ENCODE peak calls at places on chromosomes 1 and 21, in seven cellular contexts. H is BE2C, G is psoas muscle, J is body of pancreas, S is DMS153, D is T-cell, M is fibroblast of lung. C is an unnamed sample.

GRCh38 chr21:42117229-42118048 is 46.3 kb downstream of the UMODL1 start:
- DNase-seq in D (peak; percentile 65), G (peak; percentile 67), J (peak; percentile 74), S (peak; percentile 58), M (peak; percentile 79), H (peak; percentile 73), C (peak; percentile 66)

GRCh38 chr1:22521692-22522091 is 41.6 kb upstream of the EPHA8 start:
- DNase-seq in J (no peak), H (no peak), M (no peak), G (no peak), S (no peak), D (no peak), C (no peak)

GRCh38 chr21:41612674-41613250 is 104.8 kb upstream of the TMPRSS2 start:
- DNase-seq in J (peak; percentile 71), D (no peak), S (no peak), G (peak; percentile 83), H (peak; percentile 52), M (peak; percentile 96), C (no peak)

GRCh38 chr1:247812637-247813036 is 11.3 kb downstream of the OR14A16 start:
- DNase-seq in M (no peak), G (no peak), J (no peak), D (no peak), H (no peak), S (no peak), C (no peak)

GRCh38 chr1:86779308-86780191 is 75.2 kb downstream of the SH3GLB1 start:
- DNase-seq in J (no peak), M (peak; percentile 88), S (no peak), D (no peak), H (no peak), G (no peak), C (no peak)

GRCh38 chr1:161721738-161722343 is 497 bp downstream of the FCRLB start:
- DNase-seq in M (peak; percentile 52), D (no peak), J (no peak), H (no peak), G (no peak), S (no peak), C (no peak)

GRCh38 chr1:86704456-86704971 is at the start of gene SH3GLB1:
- DNase-seq in D (peak; percentile 87), G (peak; percentile 91), H (peak; percentile 85), J (peak; percentile 88), M (peak; percentile 84), S (peak; percentile 93), C (no peak)

GRCh38 chr1:226603030-226603960 is 54.7 kb downstream of the STUM start:
- DNase-seq in S (peak; percentile 63), G (peak; percentile 61), D (no peak), M (peak; percentile 72), J (peak; percentile 69), H (no peak), C (no peak)

GRCh38 chr21:27771938-27772505 is 805.1 kb upstream of the ADAMTS5 start:
- DNase-seq in J (no peak), M (no peak), H (no peak), G (no peak), D (no peak), S (no peak), C (no peak)

GRCh38 chr1:227449051-227449450 is 114.3 kb upstream of the ZNF678 start:
- DNase-seq in S (peak; percentile 20), J (peak; percentile 56), D (no peak), M (peak; percentile 27), G (no peak), H (peak; percentile 56), C (no peak)

GRCh38 chr1:239308701-239309333 is 77.6 kb upstream of the CHRM3 start:
- DNase-seq in G (no peak), S (no peak), H (peak; percentile 52), D (no peak), J (peak; percentile 71), M (no peak), C (no peak)

GRCh38 chr1:228007054-228007800 is 429 bp downstream of the WNT3A start:
- DNase-seq in H (no peak), M (no peak), S (no peak), G (no peak), D (no peak), J (no peak), C (no peak)

GRCh38 chr1:200133123-200133522 is 105.6 kb downstream of the NR5A2 start:
- DNase-seq in H (no peak), M (no peak), G (no peak), J (no peak), S (no peak), D (no peak), C (no peak)

GRCh38 chr21:38853421-38853919 is 47.7 kb downstream of the ETS2 start:
- DNase-seq in S (peak; percentile 73), G (peak; percentile 90), J (peak; percentile 76), D (no peak), H (peak; percentile 89), M (peak; percentile 87), C (no peak)

C was measured in SK-N-MC.